ENCODE peak calls at places on chromosomes 2 and 18, in five cellular contexts. R is MM.1S, M is A549, V is heart right ventricle, K is GM23248. P is an unnamed sample.

GRCh38 chr2:6845312-6845711 is 20.4 kb downstream of the CMPK2 start:
- DNase-seq in R (no peak), M (no peak), V (no peak), K (peak; percentile 20), P (no peak)

GRCh38 chr2:102841107-102841840 is 79.4 kb downstream of the TMEM182 start:
- DNase-seq in R (peak; percentile 53), M (peak; percentile 23), V (peak; percentile 42), K (peak; percentile 68), P (no peak)

GRCh38 chr2:188819781-188820180 is 154.4 kb upstream of the COL3A1 start:
- DNase-seq in R (no peak), M (no peak), V (no peak), K (no peak), P (no peak)

GRCh38 chr2:71811726-71812125 is 335.9 kb downstream of the CYP26B1 start:
- DNase-seq in R (no peak), M (no peak), V (no peak), K (no peak), P (no peak)

GRCh38 chr2:171478345-171478744 is 43.9 kb upstream of the CYBRD1 start:
- DNase-seq in R (no peak), M (no peak), V (no peak), K (no peak), P (no peak)

GRCh38 chr2:181998045-181998444 is 12.4 kb downstream of the PPP1R1C start:
- DNase-seq in R (no peak), M (no peak), V (no peak), K (peak; percentile 7), P (no peak)

GRCh38 chr2:199452200-199452990 is 5.3 kb downstream of the SATB2 start:
- DNase-seq in R (no peak), M (no peak), V (no peak), K (peak; percentile 59), P (no peak)

GRCh38 chr2:170512271-170512670 is 202.9 kb upstream of the SP5 start:
- DNase-seq in R (no peak), M (no peak), V (no peak), K (no peak), P (no peak)

GRCh38 chr2:7829241-7829640 is 852.6 kb upstream of the ID2 start:
- DNase-seq in R (no peak), M (no peak), V (no peak), K (peak; percentile 28), P (no peak)

GRCh38 chr2:152483276-152483996 is 148.5 kb downstream of the FMNL2 start:
- DNase-seq in R (no peak), M (no peak), V (no peak), K (peak; percentile 19), P (no peak)

GRCh38 chr2:8640498-8640897 is 41.4 kb upstream of the ID2 start:
- DNase-seq in R (no peak), M (no peak), V (no peak), K (no peak), P (no peak)

GRCh38 chr18:44320619-44321460 is 359.8 kb upstream of the SETBP1 start:
- DNase-seq in R (no peak), M (no peak), V (no peak), K (no peak), P (no peak)

GRCh38 chr2:19051238-19051831 is 307.1 kb downstream of the OSR1 start:
- DNase-seq in R (no peak), M (no peak), V (no peak), K (no peak), P (no peak)

GRCh38 chr18:9617006-9617542 is 2.7 kb upstream of the PPP4R1 start:
- DNase-seq in R (no peak), M (no peak), V (no peak), K (peak; percentile 38), P (no peak)

GRCh38 chr2:98829586-98830270 is 98.8 kb upstream of the MGAT4A start:
- DNase-seq in R (no peak), M (no peak), V (no peak), K (no peak), P (no peak)

GRCh38 chr2:46460991-46461715 is 18.2 kb upstream of the TMEM247 start:
- DNase-seq in R (peak; percentile 72), M (peak; percentile 66), V (peak; percentile 83), K (peak; percentile 64), P (no peak)

GRCh38 chr2:226783885-226784284 is 15.7 kb downstream of the IRS1 start:
- DNase-seq in R (no peak), M (no peak), V (no peak), K (no peak), P (no peak)

GRCh38 chr2:202690321-202690900 is 55.6 kb downstream of the FAM117B start:
- DNase-seq in R (no peak), M (no peak), V (no peak), K (peak; percentile 7), P (no peak)

GRCh38 chr2:110755494-110756078 is 23.2 kb downstream of the ACOXL start:
- DNase-seq in R (peak; percentile 41), M (peak; percentile 14), V (no peak), K (peak; percentile 34), P (no peak)

GRCh38 chr2:59959944-59960343 is 593.5 kb downstream of the BCL11A start:
- DNase-seq in R (no peak), M (no peak), V (no peak), K (no peak), P (no peak)

GRCh38 chr18:69257861-69258458 is 142.7 kb upstream of the DOK6 start:
- DNase-seq in R (no peak), M (no peak), V (no peak), K (peak; percentile 92), P (no peak)

GRCh38 chr2:9230881-9231280 is 24.3 kb downstream of the ASAP2 start:
- DNase-seq in R (no peak), M (no peak), V (no peak), K (peak; percentile 38), P (no peak)

GRCh38 chr2:191748528-191749180 is 70.7 kb downstream of the NABP1 start:
- DNase-seq in R (peak; percentile 58), M (no peak), V (no peak), K (peak; percentile 27), P (no peak)

GRCh38 chr2:47072018-47072691 is 83.0 kb downstream of the STPG4 start:
- DNase-seq in R (no peak), M (no peak), V (peak; percentile 95), K (peak; percentile 99), P (no peak)

GRCh38 chr2:39696072-39696471 is 30.4 kb downstream of the TMEM178A start:
- DNase-seq in R (no peak), M (no peak), V (no peak), K (peak; percentile 76), P (no peak)

GRCh38 chr18:2146092-2146491 is 425.2 kb downstream of the METTL4 start:
- DNase-seq in R (no peak), M (no peak), V (no peak), K (no peak), P (no peak)

GRCh38 chr2:220181158-220181557 is 553.7 kb downstream of the SLC4A3 start:
- DNase-seq in R (no peak), M (no peak), V (no peak), K (peak; percentile 66), P (no peak)

GRCh38 chr2:215399067-215399716 is 36.7 kb downstream of the FN1 start:
- DNase-seq in R (no peak), M (no peak), V (no peak), K (no peak), P (no peak)
- H3K4me1 ChIP-seq in R (no peaks in the 10 kb centered on the region), M (peaks cover 30% of the 10 kb centered on the region), V (peaks cover 12% of the 10 kb centered on the region), K (peaks cover 46% of the 10 kb centered on the region), P (peaks cover 2% of the 10 kb centered on the region)

GRCh38 chr2:65114921-65115320 is 15.0 kb downstream of the RAB1A start:
- DNase-seq in R (no peak), M (no peak), V (no peak), K (no peak), P (no peak)

GRCh38 chr2:65112630-65113029 is 17.3 kb downstream of the RAB1A start:
- DNase-seq in R (no peak), M (no peak), V (no peak), K (no peak), P (no peak)

GRCh38 chr2:65113816-65114215 is 16.1 kb downstream of the RAB1A start:
- DNase-seq in R (no peak), M (no peak), V (no peak), K (no peak), P (no peak)

GRCh38 chr2:65116645-65117044 is 13.3 kb downstream of the RAB1A start:
- DNase-seq in R (no peak), M (no peak), V (no peak), K (no peak), P (no peak)

GRCh38 chr2:65113229-65113628 is 16.7 kb downstream of the RAB1A start:
- DNase-seq in R (no peak), M (no peak), V (no peak), K (no peak), P (no peak)
- H3K4me1 ChIP-seq in R (no peaks in the 10 kb centered on the region), M (peaks cover 11% of the 10 kb centered on the region), V (peaks cover 62% of the 10 kb centered on the region), K (no peaks in the 10 kb centered on the region), P (no peaks in the 10 kb centered on the region)

GRCh38 chr2:11096591-11096990 is 58.7 kb upstream of the SLC66A3 start:
- DNase-seq in R (no peak), M (no peak), V (no peak), K (no peak), P (no peak)

GRCh38 chr2:11097038-11097720 is 58.1 kb upstream of the SLC66A3 start:
- DNase-seq in R (no peak), M (no peak), V (no peak), K (peak; percentile 79), P (no peak)

GRCh38 chr2:11093467-11093866 is 61.8 kb upstream of the SLC66A3 start:
- DNase-seq in R (no peak), M (no peak), V (no peak), K (no peak), P (no peak)

GRCh38 chr2:11092693-11093335 is 62.5 kb upstream of the SLC66A3 start:
- DNase-seq in R (no peak), M (no peak), V (no peak), K (no peak), P (no peak)

DNA sequence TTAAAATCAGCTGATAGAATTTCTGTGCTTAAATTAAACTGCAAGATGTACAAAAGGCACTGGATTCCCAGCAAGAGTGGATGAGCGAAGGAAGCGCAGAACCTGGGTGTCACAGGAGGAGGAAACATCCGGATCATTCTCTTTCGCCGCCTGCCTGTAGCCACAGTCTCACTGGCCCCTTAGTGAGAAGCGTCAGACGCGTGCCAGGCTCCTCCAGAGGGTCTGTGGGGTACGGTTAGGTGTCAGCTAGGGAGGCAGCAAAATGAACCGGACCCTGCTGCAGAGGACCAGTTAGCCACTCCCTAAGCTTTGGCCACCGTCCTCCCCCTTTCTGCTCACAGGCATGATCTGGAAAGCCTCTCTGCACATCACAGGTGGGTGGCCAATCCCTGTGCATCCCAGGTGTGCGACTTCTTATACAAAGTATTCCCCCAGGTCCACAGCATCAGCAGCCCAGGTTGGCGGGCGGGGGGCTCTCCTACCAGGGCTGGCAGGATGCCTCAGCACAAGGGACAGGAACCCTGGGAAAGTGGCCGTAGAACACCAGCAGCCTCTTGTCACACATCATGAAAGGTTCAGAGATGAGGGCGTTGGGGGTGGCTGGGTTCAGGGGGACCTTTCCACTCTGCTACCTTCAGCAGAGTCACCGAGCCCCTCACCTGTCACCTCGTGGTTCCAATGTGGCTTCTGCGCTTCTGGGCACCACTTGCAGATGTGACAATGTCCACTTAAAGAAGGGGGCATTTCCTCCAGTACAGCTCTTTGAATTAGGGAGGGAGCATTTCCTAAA is 61.1 kb upstream of the SLC66A3 start:
- DNase-seq in R (no peak), M (no peak), V (no peak), K (no peak), P (no peak)
- H3K4me1 ChIP-seq in R (no peaks in the 10 kb centered on the region), M (peaks cover 12% of the 10 kb centered on the region), V (no peaks in the 10 kb centered on the region), K (peaks cover 11% of the 10 kb centered on the region), P (no peaks in the 10 kb centered on the region)

GRCh38 chr18:48551100-48551499 is 12.3 kb downstream of the CTIF start:
- DNase-seq in R (no peak), M (no peak), V (no peak), K (no peak), P (no peak)
- H3K4me1 ChIP-seq in R (no peaks in the 10 kb centered on the region), M (peaks cover 29% of the 10 kb centered on the region), V (peaks cover 39% of the 10 kb centered on the region), K (peaks cover 37% of the 10 kb centered on the region), P (peaks cover 50% of the 10 kb centered on the region)

GRCh38 chr2:86417961-86418360 is 23.2 kb upstream of the KDM3A start:
- DNase-seq in R (no peak), M (no peak), V (no peak), K (peak; percentile 45), P (no peak)
- H3K4me1 ChIP-seq in R (no peaks in the 10 kb centered on the region), M (no peaks in the 10 kb centered on the region), V (peaks cover 22% of the 10 kb centered on the region), K (no peaks in the 10 kb centered on the region), P (peaks cover 8% of the 10 kb centered on the region)

P was measured in keratinocyte.